ENCODE peak calls at places on chromosomes 1 and 21, in seven cellular contexts. K, W, F, R, B, T and C are unnamed samples. For H3K36me3, the result is how much of the 10 kb centered on the place peaks cover.

GRCh38 chr1:11158720-11159321 is 30.3 kb upstream of the ANGPTL7 start:
- DNase-seq in T (no peak), F (no peak), K (peak), B (no peak), W (no peak), R (peak), C (no peak)

GRCh38 chr1:85275701-85276289 is 637 bp downstream of the BCL10 start:
- DNase-seq in K (no peak), T (no peak), R (peak), W (no peak), B (no peak), F (peak), C (no peak)

GRCh38 chr1:246564839-246565750 is 966 bp downstream of the TFB2M start:
- DNase-seq in R (no peak), T (no peak), W (no peak), K (no peak), B (no peak), F (no peak), C (no peak)

GRCh38 chr21:42939581-42940413 is 14.4 kb upstream of the ERVH48-1 start:
- DNase-seq in B (peak), T (no peak), W (no peak), R (peak), F (no peak), K (peak), C (peak)

GRCh38 chr1:71641013-71641412 is 560.2 kb upstream of the ZRANB2 start:
- DNase-seq in W (no peak), B (no peak), F (no peak), T (no peak), K (no peak), R (no peak), C (no peak)

GRCh38 chr1:97507863-97508262 is 413.0 kb downstream of the DPYD start:
- DNase-seq in B (no peak), F (no peak), T (no peak), K (no peak), R (peak), W (no peak), C (no peak)

GRCh38 chr1:204096931-204097330 is 24.0 kb downstream of the SOX13 start:
- DNase-seq in B (no peak), T (no peak), W (no peak), R (no peak), K (no peak), F (no peak), C (no peak)

GRCh38 chr1:234743866-234744581 is 134.0 kb upstream of the IRF2BP2 start:
- DNase-seq in R (peak), F (no peak), T (no peak), W (no peak), B (no peak), K (peak), C (peak)

GRCh38 chr1:13809461-13810159 is 109.6 kb downstream of the PRDM2 start:
- DNase-seq in B (no peak), W (no peak), T (no peak), R (no peak), F (no peak), K (no peak), C (no peak)

GRCh38 chr1:205497351-205497750 is 7.1 kb upstream of the CDK18 start:
- DNase-seq in F (no peak), B (no peak), R (no peak), K (no peak), T (no peak), W (no peak), C (no peak)

GRCh38 chr1:11157867-11158266 is 31.3 kb upstream of the ANGPTL7 start:
- DNase-seq in F (no peak), K (no peak), W (no peak), T (no peak), R (peak), B (peak), C (no peak)

GRCh38 chr1:239287296-239287695 is 99.1 kb upstream of the CHRM3 start:
- DNase-seq in B (no peak), W (no peak), T (no peak), K (no peak), R (no peak), F (no peak), C (no peak)

GRCh38 chr1:13893456-13893855 is 193.5 kb downstream of the PRDM2 start:
- DNase-seq in W (no peak), K (no peak), T (no peak), R (no peak), F (no peak), B (no peak), C (no peak)

GRCh38 chr1:214404154-214404553 is 123.2 kb downstream of the SMYD2 start:
- DNase-seq in W (no peak), F (no peak), T (no peak), B (no peak), K (no peak), R (peak), C (no peak)

GRCh38 chr1:191498318-191498717 is 659.9 kb upstream of the RGS18 start:
- DNase-seq in B (no peak), K (no peak), W (no peak), R (peak), T (no peak), F (no peak), C (no peak)

GRCh38 chr1:59436637-59437036 is 139.7 kb downstream of the FGGY start:
- DNase-seq in B (no peak), W (no peak), K (no peak), F (no peak), R (no peak), T (no peak), C (no peak)

GRCh38 chr1:37628026-37628556 is 6.6 kb downstream of the RSPO1 start:
- DNase-seq in K (no peak), F (no peak), T (no peak), B (no peak), W (no peak), R (no peak), C (peak)

GRCh38 chr1:38221006-38221649 is 174.5 kb upstream of the POU3F1 start:
- DNase-seq in R (peak), F (no peak), W (no peak), B (no peak), T (no peak), K (peak), C (peak)

GRCh38 chr1:89794406-89794805 is 26.4 kb upstream of the LRRC8D start:
- DNase-seq in R (peak), W (no peak), F (no peak), B (no peak), K (no peak), T (no peak), C (no peak)

GRCh38 chr1:54766726-54767125 is 2.4 kb upstream of the PARS2 start:
- DNase-seq in W (no peak), R (no peak), B (no peak), F (no peak), K (no peak), T (no peak), C (no peak)

GRCh38 chr1:86621286-86621685 is 74.4 kb downstream of the CLCA4 start:
- DNase-seq in T (no peak), B (no peak), W (no peak), R (no peak), K (no peak), F (no peak), C (no peak)

GRCh38 chr1:184877992-184878391 is 96.3 kb downstream of the NIBAN1 start:
- DNase-seq in B (no peak), K (no peak), F (no peak), R (no peak), W (no peak), T (no peak), C (no peak)

GRCh38 chr1:54323324-54323739 is 82.9 kb downstream of the SSBP3 start:
- DNase-seq in W (no peak), K (no peak), B (no peak), R (no peak), T (no peak), F (no peak), C (no peak)

GRCh38 chr1:37509181-37509580 is 5.4 kb downstream of the MEAF6 start:
- DNase-seq in R (peak), F (no peak), T (no peak), K (no peak), W (no peak), B (no peak), C (no peak)

GRCh38 chr1:208807446-208808117 is 563.4 kb upstream of the PLXNA2 start:
- DNase-seq in F (no peak), B (no peak), R (peak), T (no peak), W (no peak), K (no peak), C (no peak)

GRCh38 chr1:216690593-216690992 is 32.6 kb downstream of the ESRRG start:
- DNase-seq in T (no peak), W (no peak), F (no peak), K (no peak), R (no peak), B (no peak), C (no peak)

GRCh38 chr1:221141606-221142285 is 262.5 kb downstream of the HLX start:
- DNase-seq in R (no peak), W (no peak), F (no peak), B (no peak), T (no peak), K (no peak), C (no peak)

GRCh38 chr1:184492543-184492942 is 105.7 kb downstream of the C1orf21 start:
- DNase-seq in K (no peak), R (no peak), W (no peak), F (no peak), T (no peak), B (no peak), C (peak)

GRCh38 chr1:235648954-235649721 is 446 bp downstream of the GNG4 start:
- DNase-seq in K (peak), T (peak), W (peak), B (peak), F (no peak), R (peak), C (peak)

GRCh38 chr1:218281285-218281684 is 3.8 kb upstream of the RRP15 start:
- DNase-seq in T (no peak), R (no peak), F (no peak), W (no peak), B (no peak), K (no peak), C (no peak)

GRCh38 chr1:144101397-144102050 is 129.7 kb upstream of the FAM72C start:
- DNase-seq in K (peak), W (peak), F (no peak), R (no peak), B (peak), T (peak), C (peak)

GRCh38 chr1:24641646-24642151 is 1.4 kb upstream of the SRRM1 start:
- DNase-seq in W (peak), F (no peak), K (no peak), R (peak), T (peak), B (peak), C (peak)

GRCh38 chr1:9629445-9630201 is 21.9 kb upstream of the PIK3CD start:
- DNase-seq in F (no peak), B (peak), W (no peak), K (no peak), T (peak), R (no peak), C (no peak)

GRCh38 chr1:171513743-171514142 is 28.4 kb downstream of the PRRC2C start:
- DNase-seq in F (no peak), W (no peak), K (no peak), B (no peak), R (no peak), T (no peak), C (no peak)
- H3K36me3 ChIP-seq in F (under half), W (half or more), K (half or more), B (under half), R (under half), T (under half), C (under half)

GRCh38 chr21:34882719-34883131 is 166.4 kb downstream of the RUNX1 start:
- DNase-seq in F (no peak), R (no peak), B (no peak), T (no peak), W (no peak), K (no peak), C (no peak)

GRCh38 chr21:34883501-34884271 is 165.4 kb downstream of the RUNX1 start:
- DNase-seq in W (no peak), K (no peak), T (no peak), F (no peak), B (no peak), R (no peak), C (no peak)

GRCh38 chr21:34881894-34882371 is 167.2 kb downstream of the RUNX1 start:
- DNase-seq in B (no peak), F (no peak), T (no peak), K (no peak), R (peak), W (no peak), C (no peak)

GRCh38 chr21:34880401-34880800 is 168.7 kb downstream of the RUNX1 start:
- DNase-seq in R (no peak), B (no peak), T (no peak), K (no peak), F (no peak), W (no peak), C (no peak)

GRCh38 chr21:34881421-34881820 is 167.7 kb downstream of the RUNX1 start:
- DNase-seq in R (peak), B (no peak), W (no peak), T (no peak), F (no peak), K (peak), C (no peak)
- H3K27ac ChIP-seq in R (peak), B (peak), W (peak), T (no peak), F (no peak), K (peak), C (peak)

GRCh38 chr21:34861302-34861701 is 187.8 kb downstream of the RUNX1 start:
- DNase-seq in R (no peak), T (no peak), F (no peak), W (no peak), K (peak), B (no peak), C (no peak)
- H3K36me3 ChIP-seq in R (under half), T (under half), F (under half), W (under half), K (half or more), B (under half), C (half or more)

GRCh38 chr1:199725002-199725401 is 302.5 kb upstream of the NR5A2 start:
- DNase-seq in F (no peak), K (no peak), T (no peak), B (no peak), W (no peak), R (no peak), C (no peak)
- H3K27ac ChIP-seq in F (no peak), K (no peak), T (no peak), B (no peak), W (no peak), R (no peak), C (no peak)

DNA sequence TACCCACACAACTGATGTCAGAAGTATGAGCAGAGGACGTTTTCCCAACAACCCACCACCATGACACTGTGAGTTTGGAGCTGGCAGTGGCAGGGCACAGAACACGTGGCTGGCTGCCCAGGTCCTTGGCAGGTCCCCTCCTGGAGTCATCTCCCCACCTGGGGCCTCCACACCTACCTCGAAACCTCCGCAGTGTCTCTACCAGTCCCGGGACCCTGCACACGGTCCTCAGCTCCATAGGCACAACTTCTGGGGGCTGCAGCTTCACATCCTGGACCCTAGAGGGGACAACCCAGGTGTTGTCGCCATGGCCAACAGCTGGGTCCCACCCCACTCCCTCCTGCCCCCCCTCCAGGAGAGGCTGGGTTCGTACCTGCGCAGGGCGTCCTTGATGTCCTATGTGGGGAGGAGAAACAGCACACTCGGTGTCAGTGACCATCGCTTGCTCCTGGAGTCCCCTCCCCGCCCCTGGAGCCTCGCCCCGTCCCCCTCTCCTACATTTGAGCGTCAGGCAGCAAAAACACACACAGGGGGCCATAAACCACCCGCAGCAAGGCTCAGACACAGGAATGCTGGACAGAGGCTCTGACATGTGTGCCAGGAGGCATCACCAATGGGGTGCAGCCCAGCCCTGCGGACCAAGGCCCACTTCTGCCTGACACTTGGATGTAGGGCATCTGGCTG is 9.7 kb downstream of the TRIM11 start:
- DNase-seq in R (no peak), F (no peak), T (no peak), B (no peak), W (no peak), K (no peak), C (no peak)
- H3K36me3 ChIP-seq in R (under half), F (under half), T (under half), B (under half), W (half or more), K (half or more), C (under half)

DNA sequence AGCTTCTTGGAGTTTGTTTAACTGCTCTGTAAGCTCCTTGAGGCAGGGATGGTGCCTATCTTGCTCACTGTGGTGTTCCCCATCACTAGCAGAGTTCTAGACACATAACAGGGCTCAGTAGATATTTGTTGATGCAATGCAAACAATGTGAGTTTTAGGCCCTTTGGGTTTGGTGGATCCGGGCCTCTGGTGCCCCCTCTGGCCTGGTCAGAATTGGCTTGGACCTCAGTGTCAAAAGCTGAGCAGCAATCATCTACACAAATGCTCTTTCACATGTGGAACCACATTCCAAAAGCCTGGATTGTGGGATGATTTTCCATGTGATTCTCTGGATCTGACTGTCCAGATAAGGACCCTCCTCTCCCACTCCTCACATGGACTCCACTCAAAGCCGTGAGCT is 53.4 kb upstream of the BCAR3 start:
- DNase-seq in F (no peak), K (no peak), B (no peak), R (no peak), T (no peak), W (no peak), C (no peak)
- H3K27ac ChIP-seq in F (no peak), K (peak), B (no peak), R (no peak), T (no peak), W (no peak), C (no peak)

GRCh38 chr21:46540087-46540710 is 64.7 kb downstream of the S100B start:
- DNase-seq in R (no peak), W (no peak), K (no peak), F (no peak), T (no peak), B (no peak), C (no peak)
- H3K36me3 ChIP-seq in R (under half), W (half or more), K (half or more), F (under half), T (under half), B (under half), C (under half)

GRCh38 chr21:34614693-34615486 is at the start of gene RCAN1:
- DNase-seq in F (peak), T (peak), W (peak), R (peak), B (peak), K (peak), C (peak)

GRCh38 chr21:34613679-34614442 is 1.1 kb downstream of the RCAN1 start:
- DNase-seq in B (no peak), R (peak), W (no peak), T (no peak), F (no peak), K (no peak), C (no peak)

GRCh38 chr21:34614443-34614692 is 545 bp downstream of the RCAN1 start:
- DNase-seq in K (no peak), W (no peak), T (no peak), F (no peak), B (no peak), R (no peak), C (no peak)

GRCh38 chr21:34617753-34618339 is 2.9 kb upstream of the RCAN1 start:
- DNase-seq in T (no peak), F (no peak), W (no peak), K (no peak), B (peak), R (no peak), C (no peak)

DNA sequence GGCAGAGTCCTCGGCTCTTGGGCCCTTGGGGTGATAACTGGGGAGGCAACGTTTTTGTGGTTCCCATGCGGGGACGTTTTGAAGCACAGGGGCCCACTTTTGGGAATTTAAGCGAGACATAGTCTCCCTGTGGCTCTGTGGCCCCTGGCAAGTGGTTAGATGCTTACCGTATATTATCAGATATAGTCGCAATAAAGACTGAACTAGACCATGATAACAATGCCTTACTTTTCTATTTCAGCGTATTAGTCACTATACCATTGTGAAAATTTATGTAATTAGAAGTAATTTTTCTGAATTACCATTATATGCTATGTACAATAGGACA is 538 bp upstream of the RCAN1 start:
- DNase-seq in T (no peak), F (no peak), K (no peak), R (no peak), B (no peak), W (no peak), C (no peak)
- H3K27ac ChIP-seq in T (peak), F (no peak), K (no peak), R (no peak), B (peak), W (peak), C (no peak)